ENCODE peak calls at places on chromosome X, in ten cellular contexts. U is colonic mucosa, V is body of pancreas, Z is NB4, T is WERI-Rb-1, D is GM12865, G is sigmoid colon, J is kidney, R is endothelial cell of umbilical vein, H is fibroblast of lung. P is an unnamed sample.

GRCh38 chrX:77160301-77160700 is 286.9 kb upstream of the FGF16 start:
- DNase-seq in R (no peak), G (no peak), U (no peak), Z (peak; percentile 15), J (no peak), D (peak; percentile 0), T (peak; percentile 47), V (no peak), H (no peak), P (no peak)

GRCh38 chrX:45434231-45434630 is 233.6 kb upstream of the DIPK2B start:
- DNase-seq in J (no peak), Z (no peak), V (no peak), G (no peak), T (no peak), U (no peak), R (no peak), D (no peak), H (no peak), P (no peak)

GRCh38 chrX:55142206-55142918 is 53.5 kb downstream of the PAGE2 start:
- DNase-seq in J (no peak), D (no peak), V (peak; percentile 15), T (no peak), R (no peak), Z (no peak), U (peak; percentile 38), H (no peak), G (no peak), P (no peak)

GRCh38 chrX:66050140-66050569 is 10.3 kb upstream of the VSIG4 start:
- DNase-seq in D (peak; percentile 35), V (no peak), R (no peak), G (peak; percentile 66), H (no peak), Z (peak; percentile 74), U (no peak), T (no peak), J (no peak), P (no peak)

GRCh38 chrX:40530471-40530870 is 50.3 kb upstream of the ATP6AP2 start:
- DNase-seq in V (no peak), T (no peak), G (no peak), J (no peak), D (no peak), H (no peak), Z (no peak), R (no peak), U (no peak), P (no peak)

GRCh38 chrX:129772796-129773431 is 6.8 kb upstream of the SASH3 start:
- DNase-seq in V (no peak), U (peak; percentile 75), Z (peak; percentile 95), R (no peak), T (no peak), J (peak; percentile 80), D (peak; percentile 94), G (peak; percentile 78), H (no peak), P (no peak)

GRCh38 chrX:141185366-141185765 is 8.4 kb upstream of the LDOC1 start:
- DNase-seq in R (no peak), G (no peak), J (no peak), V (no peak), T (no peak), D (no peak), Z (no peak), U (no peak), H (no peak), P (no peak)

GRCh38 chrX:106323357-106323756 is 155.3 kb downstream of the PWWP3B start:
- DNase-seq in Z (no peak), G (no peak), V (no peak), U (no peak), D (no peak), H (no peak), T (no peak), J (peak; percentile 52), R (no peak), P (no peak)

GRCh38 chrX:56222473-56223000 is 9.6 kb upstream of the KLF8 start:
- DNase-seq in H (no peak), D (no peak), G (no peak), T (no peak), J (peak; percentile 66), U (no peak), R (no peak), Z (no peak), V (no peak), P (no peak)

GRCh38 chrX:56216332-56216731 is 15.8 kb upstream of the KLF8 start:
- DNase-seq in D (no peak), Z (no peak), J (no peak), R (no peak), H (no peak), T (no peak), U (no peak), V (no peak), G (no peak), P (no peak)

GRCh38 chrX:56221101-56221500 is 11.1 kb upstream of the KLF8 start:
- DNase-seq in D (no peak), H (no peak), Z (no peak), U (no peak), G (no peak), J (no peak), T (no peak), R (no peak), V (no peak), P (no peak)

GRCh38 chrX:56219702-56220101 is 12.5 kb upstream of the KLF8 start:
- DNase-seq in U (no peak), H (no peak), J (no peak), V (no peak), T (no peak), R (peak; percentile 1), Z (peak; percentile 7), D (peak; percentile 1), G (no peak), P (peak; percentile 1)
- TF ChIP-seq CTCF in U (no peak), H (peak; percentile 16), J (no peak), V (no peak), T (peak; percentile 1), R (no peak), Z (no peak), D (no peak), G (no peak), P (no peak)

GRCh38 chrX:7110821-7111276 is 36.7 kb upstream of the STS start:
- DNase-seq in D (peak; percentile 85), Z (peak; percentile 79), R (no peak), H (peak; percentile 9), J (no peak), U (no peak), V (no peak), T (peak; percentile 69), G (no peak), P (no peak)

GRCh38 chrX:7111518-7111917 is 36.0 kb upstream of the STS start:
- DNase-seq in R (no peak), Z (no peak), V (no peak), U (no peak), T (no peak), D (no peak), H (no peak), G (no peak), J (no peak), P (no peak)

GRCh38 chrX:7108995-7109634 is 38.4 kb upstream of the STS start:
- DNase-seq in G (no peak), V (no peak), J (no peak), H (peak; percentile 11), U (no peak), R (peak; percentile 84), D (no peak), Z (no peak), T (no peak), P (no peak)

GRCh38 chrX:7109838-7110793 is 37.4 kb upstream of the STS start:
- DNase-seq in R (no peak), D (peak; percentile 66), U (no peak), H (no peak), J (no peak), V (no peak), T (peak; percentile 54), Z (no peak), G (no peak), P (no peak)

DNA sequence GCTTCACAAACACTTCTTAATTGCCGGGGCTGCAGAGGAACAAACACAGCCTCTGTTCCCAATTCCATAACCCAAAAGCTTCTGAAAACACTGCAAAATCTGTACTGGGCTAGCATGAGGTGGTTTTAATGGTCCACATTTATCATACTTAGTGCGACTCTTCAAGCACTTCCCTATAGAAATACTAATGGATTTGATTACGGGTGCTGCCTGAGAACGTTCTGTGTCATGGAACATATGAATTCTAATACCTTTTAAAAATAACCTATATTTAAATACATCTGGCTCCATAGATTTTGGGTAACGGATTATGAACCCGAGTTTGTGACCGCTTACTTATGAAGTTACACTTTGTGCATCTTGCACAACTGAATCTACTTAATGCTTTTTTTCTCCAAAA is 35.4 kb upstream of the STS start:
- DNase-seq in T (no peak), Z (no peak), V (no peak), H (no peak), J (no peak), R (no peak), G (no peak), D (no peak), U (no peak), P (no peak)
- H3K4me3 ChIP-seq in T (no peak overlapping the region), Z (no peak overlapping the region), V (no peak overlapping the region), H (no peak overlapping the region), J (no peak overlapping the region), R (no peak overlapping the region), G (no peak overlapping the region), D (no peak overlapping the region), U (no peak overlapping the region), P (no peak overlapping the region)

DNA sequence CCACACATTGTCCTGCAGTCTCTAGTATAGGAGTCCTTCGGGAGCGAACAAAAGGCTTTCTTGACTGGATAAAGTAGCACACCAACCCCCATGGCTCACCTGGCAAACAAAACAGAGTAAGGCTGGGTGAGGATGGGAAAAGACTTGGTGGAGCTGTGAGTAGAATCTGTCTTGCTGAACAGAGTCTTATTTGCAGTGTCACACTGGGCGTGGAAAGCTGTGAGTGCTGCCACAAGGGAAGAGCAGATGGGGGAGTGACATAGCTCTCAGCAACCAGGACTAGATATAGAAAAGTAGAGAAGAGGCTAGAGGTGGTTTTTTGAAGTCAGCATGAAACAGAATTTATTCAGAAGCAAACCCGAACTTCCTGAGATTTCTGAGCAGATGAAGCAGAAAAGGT is 137.2 kb upstream of the ESX1 start:
- DNase-seq in J (no peak), G (no peak), V (no peak), R (no peak), H (no peak), D (no peak), U (no peak), T (no peak), Z (no peak), P (no peak)
- TF ChIP-seq CTCF in J (no peak), G (no peak), V (no peak), R (no peak), H (no peak), D (no peak), U (no peak), T (no peak), Z (no peak), P (no peak)

GRCh38 chrX:154516655-154517100 is 646 bp upstream of the FAM3A start:
- DNase-seq in U (peak; percentile 41), J (no peak), G (peak; percentile 86), D (no peak), H (peak; percentile 50), R (peak; percentile 64), T (no peak), Z (peak; percentile 68), V (no peak), P (peak; percentile 81)

GRCh38 chrX:154517101-154517781 is 1.2 kb upstream of the FAM3A start:
- DNase-seq in H (no peak), D (no peak), R (no peak), U (peak; percentile 70), V (no peak), Z (no peak), G (peak; percentile 71), J (no peak), T (no peak), P (no peak)

GRCh38 chrX:154512879-154513553 is 3.0 kb downstream of the FAM3A start:
- DNase-seq in T (no peak), H (no peak), Z (no peak), U (no peak), G (no peak), R (no peak), V (no peak), D (no peak), J (no peak), P (no peak)

GRCh38 chrX:154513662-154514204 is 2.3 kb downstream of the FAM3A start:
- DNase-seq in H (no peak), T (no peak), V (no peak), G (no peak), U (no peak), D (no peak), R (no peak), J (no peak), Z (no peak), P (no peak)

DNA sequence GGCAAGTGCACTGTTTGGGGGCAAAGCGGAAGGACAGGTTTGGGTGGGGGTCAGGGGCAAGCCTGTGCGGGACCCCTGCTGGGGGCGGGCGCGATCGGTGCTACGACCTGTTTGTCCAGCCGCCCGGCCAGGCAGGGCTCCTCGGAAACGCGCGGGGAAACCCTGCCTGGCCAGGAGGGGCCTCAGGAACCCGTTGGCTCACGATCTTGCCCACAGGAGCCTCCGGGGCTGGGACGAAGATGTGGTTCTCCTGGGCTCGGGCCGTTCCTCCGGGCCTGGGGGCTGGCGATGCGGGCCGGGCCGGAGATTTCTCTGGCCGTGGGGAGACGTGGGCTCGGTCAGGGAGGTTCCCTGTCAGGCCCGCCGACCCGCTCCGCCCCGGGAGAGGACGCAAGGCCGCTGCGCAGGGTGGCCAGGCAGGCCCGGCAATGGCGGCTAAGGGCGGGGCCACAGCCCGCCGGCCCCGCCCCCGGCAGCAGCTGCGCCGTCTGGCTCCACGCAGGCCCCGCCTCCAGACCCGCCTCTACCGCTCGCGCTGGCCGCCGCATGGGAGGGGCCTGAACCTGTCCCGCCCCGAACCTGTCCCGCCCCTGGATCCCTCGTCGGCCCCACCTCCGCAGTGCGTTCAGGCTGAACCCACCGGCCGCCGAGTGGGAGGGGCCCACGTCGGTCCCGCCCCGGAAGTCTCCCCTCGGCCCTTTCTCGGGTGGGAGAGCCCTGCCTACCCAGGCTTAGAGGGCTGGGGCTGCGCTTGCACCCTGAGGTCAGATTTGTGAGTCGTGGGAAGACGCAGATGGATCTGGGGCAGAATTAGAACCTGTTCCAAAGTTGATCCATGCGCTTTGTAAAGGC is at the start of gene FAM3A:
- DNase-seq in U (peak; percentile 93), V (peak; percentile 94), Z (peak; percentile 91), J (peak; percentile 99), T (peak; percentile 97), D (peak; percentile 95), H (peak; percentile 78), G (peak; percentile 97), R (peak; percentile 90), P (peak; percentile 93)
- H3K4me3 ChIP-seq in U (peak within 1 kb of the TSS; percentile 56), V (peak within 1 kb of the TSS; percentile 70), Z (peak within 1 kb of the TSS; percentile 71), J (peak within 1 kb of the TSS; percentile 76), T (peak within 1 kb of the TSS; percentile 73), D (peak within 1 kb of the TSS; percentile 83), H (peak within 1 kb of the TSS; percentile 31), G (peak within 1 kb of the TSS; percentile 65), R (peak within 1 kb of the TSS; percentile 62), P (peak within 1 kb of the TSS; percentile 67)

P was measured in choroid plexus epithelial cell.